ENCODE peak calls at places on chromosomes 3 and 15, in four cellular contexts. O is right cardiac atrium, Z is fibroblast of pulmonary artery, M is thoracic aorta. T is an unnamed sample.

GRCh38 chr3:110795163-110795562 is 276.5 kb upstream of the NECTIN3 start:
- DNase-seq in M (no peak), O (no peak), Z (no peak), T (no peak)

GRCh38 chr15:48603922-48604321 is 41.6 kb downstream of the FBN1 start:
- DNase-seq in M (no peak), Z (peak), O (no peak), T (no peak)

GRCh38 chr3:124140751-124141150 is 148.8 kb upstream of the ROPN1 start:
- DNase-seq in M (no peak), O (no peak), Z (no peak), T (no peak)

GRCh38 chr3:119418091-119418512 is 45.3 kb downstream of the TMEM39A start:
- DNase-seq in O (no peak), M (no peak), Z (peak), T (no peak)

GRCh38 chr3:177589921-177590336 is 392.6 kb upstream of the TBL1XR1 start:
- DNase-seq in O (no peak), M (no peak), Z (peak), T (no peak)

GRCh38 chr3:179977356-179977755 is 59.4 kb downstream of the PEX5L start:
- DNase-seq in M (no peak), O (no peak), Z (no peak), T (no peak)

GRCh38 chr3:115930168-115930567 is 306.9 kb downstream of the GAP43 start:
- DNase-seq in O (no peak), M (no peak), Z (no peak), T (no peak)

GRCh38 chr3:120129041-120129440 is 34.8 kb upstream of the GSK3B start:
- DNase-seq in M (no peak), Z (no peak), O (no peak), T (no peak)

GRCh38 chr3:127520993-127521392 is 69.5 kb downstream of the TPRA1 start:
- DNase-seq in M (no peak), Z (no peak), O (no peak), T (no peak)

GRCh38 chr3:147215660-147216059 is 190.7 kb downstream of the ZIC4 start:
- DNase-seq in Z (no peak), O (no peak), M (no peak), T (no peak)

GRCh38 chr3:147216143-147216673 is 190.1 kb downstream of the ZIC4 start:
- DNase-seq in Z (no peak), M (no peak), O (no peak), T (no peak)

GRCh38 chr3:147213633-147214032 is 192.7 kb downstream of the ZIC4 start:
- DNase-seq in M (no peak), O (no peak), Z (no peak), T (no peak)

DNA sequence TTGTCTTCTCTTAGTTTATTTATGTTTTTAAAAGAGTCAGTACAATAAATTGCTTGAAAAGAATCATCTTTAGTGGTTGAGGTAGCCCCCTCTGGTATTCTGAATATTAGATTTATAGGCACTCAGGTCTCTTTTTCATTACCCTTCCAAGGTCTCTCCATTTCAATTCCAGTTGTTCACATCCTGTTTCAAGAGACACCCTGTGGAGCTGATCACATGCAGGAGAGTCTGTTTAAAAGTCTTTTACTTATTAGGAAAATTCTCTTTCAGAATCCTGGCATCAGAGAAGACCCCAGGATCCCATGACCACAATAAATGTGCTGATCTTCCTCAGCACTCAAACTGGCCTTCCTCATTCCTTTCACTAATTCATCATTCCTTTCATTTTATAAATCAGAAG is 195.7 kb downstream of the ZIC4 start:
- DNase-seq in O (no peak), M (no peak), Z (no peak), T (no peak)
- H3K4me3 ChIP-seq in O (no peak), M (no peak), Z (no peak), T (no peak)

GRCh38 chr15:95097366-95097765 is 866.0 kb downstream of the MCTP2 start:
- DNase-seq in O (no peak), Z (no peak), M (no peak), T (no peak)
- H3K4me3 ChIP-seq in O (no peak), Z (no peak), M (no peak), T (no peak)

DNA sequence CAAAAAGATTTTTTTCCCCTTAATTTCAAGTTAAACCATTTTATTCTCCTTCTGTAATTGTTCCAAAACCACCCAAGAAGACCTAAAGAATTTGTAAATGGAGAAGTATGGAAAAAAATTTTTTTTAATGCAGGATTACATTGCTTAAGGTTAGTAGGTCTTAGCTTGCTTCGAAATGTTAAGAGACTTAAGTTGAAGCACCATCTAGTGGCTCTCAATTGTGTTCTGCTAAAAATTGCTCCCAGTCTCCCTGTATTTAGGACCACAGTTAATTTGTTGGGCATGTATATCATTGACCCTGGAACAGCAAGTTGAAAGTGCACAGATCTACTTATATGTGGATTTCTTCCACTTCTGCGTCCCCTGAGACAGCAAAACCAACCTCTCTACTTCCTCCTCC is 32.4 kb downstream of the CD200R1L start:
- DNase-seq in O (no peak), Z (peak), M (no peak), T (peak)
- H3K4me3 ChIP-seq in O (no peak), Z (no peak), M (no peak), T (no peak)

GRCh38 chr3:51966486-51966885 is 768 bp downstream of the PCBP4 start:
- DNase-seq in M (no peak), O (peak), Z (no peak), T (no peak)
- H3K4me3 ChIP-seq in M (peak), O (peak), Z (peak), T (no peak)

DNA sequence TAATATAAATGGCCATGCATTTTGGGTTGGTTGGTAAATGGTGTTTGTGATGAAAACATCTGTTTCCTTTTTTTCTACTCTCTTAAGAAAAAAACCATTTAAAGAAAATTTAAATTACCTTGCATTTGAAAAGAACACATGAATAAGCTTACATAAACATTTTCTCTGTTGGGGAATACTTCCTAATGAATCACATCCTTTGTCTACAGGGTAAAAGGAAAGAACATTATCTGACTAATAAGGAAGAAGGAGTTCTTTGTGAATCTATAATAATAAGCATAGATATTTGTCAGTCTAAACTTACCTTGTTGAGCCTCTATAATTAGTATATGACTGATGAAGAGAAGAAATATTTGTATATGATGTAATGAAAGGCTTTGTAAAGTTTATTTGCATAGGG is 254.1 kb upstream of the ZNF717 start:
- DNase-seq in M (no peak), O (no peak), Z (no peak), T (no peak)
- H3K4me3 ChIP-seq in M (no peak), O (no peak), Z (no peak), T (no peak)

GRCh38 chr15:75188499-75188898 is 13.2 kb upstream of the C15orf39 start:
- DNase-seq in M (no peak), Z (no peak), O (peak), T (no peak)

GRCh38 chr15:75182187-75183131 is 19.2 kb upstream of the C15orf39 start:
- DNase-seq in Z (peak), O (no peak), M (no peak), T (no peak)

GRCh38 chr15:75181780-75182179 is 19.9 kb upstream of the C15orf39 start:
- DNase-seq in Z (no peak), M (no peak), O (no peak), T (no peak)

GRCh38 chr15:75186044-75186443 is 15.6 kb upstream of the C15orf39 start:
- DNase-seq in O (no peak), Z (no peak), M (no peak), T (no peak)

GRCh38 chr15:75185271-75186029 is 16.2 kb upstream of the C15orf39 start:
- DNase-seq in O (no peak), M (no peak), Z (no peak), T (peak)
- H3K4me3 ChIP-seq in O (no peak), M (no peak), Z (no peak), T (no peak)

GRCh38 chr15:72740202-72740601 is 43.4 kb downstream of the ADPGK start:
- DNase-seq in M (no peak), O (no peak), Z (no peak), T (no peak)
- H3K4me3 ChIP-seq in M (no peak), O (no peak), Z (no peak), T (no peak)

GRCh38 chr3:152382312-152383135 is 113.8 kb downstream of the MBNL1 start:
- DNase-seq in O (no peak), Z (peak), M (no peak), T (no peak)
- H3K4me3 ChIP-seq in O (peak), Z (peak), M (peak), T (no peak)

T was measured in NB4.